ENCODE peak calls at places on chromosomes 5 and 9, in six cellular contexts. One of them, this sample, is unnamed.

GRCh38 chr9:128243486-128244415 is 32.1 kb downstream of the GOLGA2 start:
- DNase-seq in CD4-positive, alpha-beta T cell: no peak
- DNase-seq in NAMALWA: no peak
- DNase-seq in activated CD8-positive, alpha-beta T cell treated with anti-CD3 and anti-CD28 coated beads, Interleukin-2, amount 10 ng/mL, durations not matched to agents 7 days and 5 days: no peak
- DNase-seq in RPMI7951: peak; percentile 42
- DNase-seq in choroid plexus epithelial cell: peak; percentile 29
- DNase-seq in this sample: peak; percentile 81

GRCh38 chr9:36831381-36832231 is 202.5 kb downstream of the PAX5 start:
- DNase-seq in CD4-positive, alpha-beta T cell: no peak
- DNase-seq in NAMALWA: no peak
- DNase-seq in activated CD8-positive, alpha-beta T cell treated with anti-CD3 and anti-CD28 coated beads, Interleukin-2, amount 10 ng/mL, durations not matched to agents 7 days and 5 days: no peak
- DNase-seq in RPMI7951: no peak
- DNase-seq in choroid plexus epithelial cell: no peak
- DNase-seq in this sample: peak; percentile 59

GRCh38 chr9:17280350-17281012 is 145.6 kb downstream of the CNTLN start:
- DNase-seq in CD4-positive, alpha-beta T cell: no peak
- DNase-seq in NAMALWA: no peak
- DNase-seq in activated CD8-positive, alpha-beta T cell treated with anti-CD3 and anti-CD28 coated beads, Interleukin-2, amount 10 ng/mL, durations not matched to agents 7 days and 5 days: no peak
- DNase-seq in RPMI7951: no peak
- DNase-seq in choroid plexus epithelial cell: peak; percentile 40
- DNase-seq in this sample: no peak

GRCh38 chr9:137710751-137711150 is 91.9 kb downstream of the EHMT1 start:
- DNase-seq in CD4-positive, alpha-beta T cell: no peak
- DNase-seq in NAMALWA: no peak
- DNase-seq in activated CD8-positive, alpha-beta T cell treated with anti-CD3 and anti-CD28 coated beads, Interleukin-2, amount 10 ng/mL, durations not matched to agents 7 days and 5 days: no peak
- DNase-seq in RPMI7951: no peak
- DNase-seq in choroid plexus epithelial cell: peak; percentile 57
- DNase-seq in this sample: peak; percentile 21

GRCh38 chr9:76371901-76372300 is 22.3 kb downstream of the RFK start:
- DNase-seq in CD4-positive, alpha-beta T cell: no peak
- DNase-seq in NAMALWA: no peak
- DNase-seq in activated CD8-positive, alpha-beta T cell treated with anti-CD3 and anti-CD28 coated beads, Interleukin-2, amount 10 ng/mL, durations not matched to agents 7 days and 5 days: no peak
- DNase-seq in RPMI7951: no peak
- DNase-seq in choroid plexus epithelial cell: peak; percentile 53
- DNase-seq in this sample: no peak

GRCh38 chr5:43772601-43773031 is 169.6 kb downstream of the NNT start:
- DNase-seq in CD4-positive, alpha-beta T cell: no peak
- DNase-seq in NAMALWA: peak; percentile 39
- DNase-seq in activated CD8-positive, alpha-beta T cell treated with anti-CD3 and anti-CD28 coated beads, Interleukin-2, amount 10 ng/mL, durations not matched to agents 7 days and 5 days: no peak
- DNase-seq in RPMI7951: peak; percentile 59
- DNase-seq in choroid plexus epithelial cell: peak; percentile 72
- DNase-seq in this sample: no peak

GRCh38 chr9:38227061-38227540 is 158.1 kb upstream of the SHB start:
- DNase-seq in CD4-positive, alpha-beta T cell: peak; percentile 38
- DNase-seq in NAMALWA: peak; percentile 92
- DNase-seq in activated CD8-positive, alpha-beta T cell treated with anti-CD3 and anti-CD28 coated beads, Interleukin-2, amount 10 ng/mL, durations not matched to agents 7 days and 5 days: peak; percentile 75
- DNase-seq in RPMI7951: peak; percentile 99
- DNase-seq in choroid plexus epithelial cell: peak; percentile 97
- DNase-seq in this sample: peak; percentile 87

GRCh38 chr5:80741015-80741414 is 86.2 kb upstream of the DHFR start:
- DNase-seq in CD4-positive, alpha-beta T cell: no peak
- DNase-seq in NAMALWA: no peak
- DNase-seq in activated CD8-positive, alpha-beta T cell treated with anti-CD3 and anti-CD28 coated beads, Interleukin-2, amount 10 ng/mL, durations not matched to agents 7 days and 5 days: no peak
- DNase-seq in RPMI7951: no peak
- DNase-seq in choroid plexus epithelial cell: no peak
- DNase-seq in this sample: no peak

GRCh38 chr5:32848681-32849080 is 137.6 kb downstream of the NPR3 start:
- DNase-seq in CD4-positive, alpha-beta T cell: no peak
- DNase-seq in NAMALWA: no peak
- DNase-seq in activated CD8-positive, alpha-beta T cell treated with anti-CD3 and anti-CD28 coated beads, Interleukin-2, amount 10 ng/mL, durations not matched to agents 7 days and 5 days: no peak
- DNase-seq in RPMI7951: no peak
- DNase-seq in choroid plexus epithelial cell: peak; percentile 50
- DNase-seq in this sample: no peak

GRCh38 chr5:133792683-133793082 is 175.7 kb downstream of the C5orf15 start:
- DNase-seq in CD4-positive, alpha-beta T cell: no peak
- DNase-seq in NAMALWA: no peak
- DNase-seq in activated CD8-positive, alpha-beta T cell treated with anti-CD3 and anti-CD28 coated beads, Interleukin-2, amount 10 ng/mL, durations not matched to agents 7 days and 5 days: no peak
- DNase-seq in RPMI7951: no peak
- DNase-seq in choroid plexus epithelial cell: no peak
- DNase-seq in this sample: no peak

GRCh38 chr9:125360621-125361020 is 99.0 kb downstream of the GAPVD1 start:
- DNase-seq in CD4-positive, alpha-beta T cell: no peak
- DNase-seq in NAMALWA: no peak
- DNase-seq in activated CD8-positive, alpha-beta T cell treated with anti-CD3 and anti-CD28 coated beads, Interleukin-2, amount 10 ng/mL, durations not matched to agents 7 days and 5 days: no peak
- DNase-seq in RPMI7951: no peak
- DNase-seq in choroid plexus epithelial cell: no peak
- DNase-seq in this sample: no peak

GRCh38 chr5:128541385-128541784 is 3.3 kb upstream of the FBN2 start:
- DNase-seq in CD4-positive, alpha-beta T cell: no peak
- DNase-seq in NAMALWA: no peak
- DNase-seq in activated CD8-positive, alpha-beta T cell treated with anti-CD3 and anti-CD28 coated beads, Interleukin-2, amount 10 ng/mL, durations not matched to agents 7 days and 5 days: no peak
- DNase-seq in RPMI7951: no peak
- DNase-seq in choroid plexus epithelial cell: no peak
- DNase-seq in this sample: no peak

GRCh38 chr5:180519098-180519497 is 24.9 kb downstream of the CNOT6 start:
- DNase-seq in CD4-positive, alpha-beta T cell: no peak
- DNase-seq in NAMALWA: no peak
- DNase-seq in activated CD8-positive, alpha-beta T cell treated with anti-CD3 and anti-CD28 coated beads, Interleukin-2, amount 10 ng/mL, durations not matched to agents 7 days and 5 days: no peak
- DNase-seq in RPMI7951: no peak
- DNase-seq in choroid plexus epithelial cell: peak; percentile 66
- DNase-seq in this sample: no peak

GRCh38 chr5:58868931-58869330 is 286.1 kb downstream of the RAB3C start:
- DNase-seq in CD4-positive, alpha-beta T cell: no peak
- DNase-seq in NAMALWA: no peak
- DNase-seq in activated CD8-positive, alpha-beta T cell treated with anti-CD3 and anti-CD28 coated beads, Interleukin-2, amount 10 ng/mL, durations not matched to agents 7 days and 5 days: no peak
- DNase-seq in RPMI7951: no peak
- DNase-seq in choroid plexus epithelial cell: no peak
- DNase-seq in this sample: no peak

GRCh38 chr5:13627673-13628454 is 316.6 kb downstream of the DNAH5 start:
- DNase-seq in CD4-positive, alpha-beta T cell: no peak
- DNase-seq in NAMALWA: no peak
- DNase-seq in activated CD8-positive, alpha-beta T cell treated with anti-CD3 and anti-CD28 coated beads, Interleukin-2, amount 10 ng/mL, durations not matched to agents 7 days and 5 days: no peak
- DNase-seq in RPMI7951: no peak
- DNase-seq in choroid plexus epithelial cell: no peak
- DNase-seq in this sample: no peak

GRCh38 chr5:89268460-89268859 is 385.5 kb upstream of the MEF2C start:
- DNase-seq in CD4-positive, alpha-beta T cell: no peak
- DNase-seq in NAMALWA: peak; percentile 34
- DNase-seq in activated CD8-positive, alpha-beta T cell treated with anti-CD3 and anti-CD28 coated beads, Interleukin-2, amount 10 ng/mL, durations not matched to agents 7 days and 5 days: no peak
- DNase-seq in RPMI7951: no peak
- DNase-seq in choroid plexus epithelial cell: no peak
- DNase-seq in this sample: no peak

GRCh38 chr9:69131682-69132081 is 42.4 kb upstream of the TJP2 start:
- DNase-seq in CD4-positive, alpha-beta T cell: no peak
- DNase-seq in NAMALWA: no peak
- DNase-seq in activated CD8-positive, alpha-beta T cell treated with anti-CD3 and anti-CD28 coated beads, Interleukin-2, amount 10 ng/mL, durations not matched to agents 7 days and 5 days: no peak
- DNase-seq in RPMI7951: peak; percentile 76
- DNase-seq in choroid plexus epithelial cell: peak; percentile 86
- DNase-seq in this sample: peak; percentile 82